ENCODE peak calls at places on chromosomes 11 and 22, in five cellular contexts. One of them, this sample, is unnamed. For H3K36me3, the result is how much of the 10 kb centered on the place peaks cover.

GRCh38 chr11:70005107-70005818 is 72.9 kb upstream of the ANO1 start:
- DNase-seq in breast epithelium: no peak
- DNase-seq in body of pancreas: no peak
- DNase-seq in sigmoid colon: no peak
- DNase-seq in Peyer's patch: no peak
- DNase-seq in this sample: no peak

GRCh38 chr22:48819232-48819631 is 1008.4 kb downstream of the BRD1 start:
- DNase-seq in sigmoid colon: no peak
- DNase-seq in breast epithelium: no peak
- DNase-seq in body of pancreas: no peak
- DNase-seq in Peyer's patch: peak
- DNase-seq in this sample: no peak

GRCh38 chr11:69641681-69642548 is 959 bp downstream of the CCND1 start:
- DNase-seq in sigmoid colon: peak
- DNase-seq in breast epithelium: no peak
- DNase-seq in body of pancreas: no peak
- DNase-seq in Peyer's patch: no peak
- DNase-seq in this sample: no peak

GRCh38 chr11:22516136-22516535 is 109.5 kb downstream of the FANCF start:
- DNase-seq in sigmoid colon: no peak
- DNase-seq in breast epithelium: no peak
- DNase-seq in body of pancreas: no peak
- DNase-seq in Peyer's patch: no peak
- DNase-seq in this sample: no peak

GRCh38 chr22:40920526-40920925 is 30.7 kb upstream of the RBX1 start:
- DNase-seq in sigmoid colon: no peak
- DNase-seq in body of pancreas: no peak
- DNase-seq in Peyer's patch: no peak
- DNase-seq in breast epithelium: no peak
- DNase-seq in this sample: no peak

GRCh38 chr11:31823372-31824371 is 12.6 kb upstream of the PAX6 start:
- DNase-seq in Peyer's patch: peak
- DNase-seq in sigmoid colon: no peak
- DNase-seq in breast epithelium: no peak
- DNase-seq in body of pancreas: no peak
- DNase-seq in this sample: peak

GRCh38 chr11:3135491-3136440 is 29.3 kb downstream of the OSBPL5 start:
- DNase-seq in breast epithelium: no peak
- DNase-seq in body of pancreas: peak
- DNase-seq in Peyer's patch: no peak
- DNase-seq in sigmoid colon: peak
- DNase-seq in this sample: no peak

GRCh38 chr11:13463779-13464290 is 813 bp upstream of the BTBD10 start:
- DNase-seq in body of pancreas: no peak
- DNase-seq in breast epithelium: no peak
- DNase-seq in Peyer's patch: no peak
- DNase-seq in sigmoid colon: no peak
- DNase-seq in this sample: no peak

GRCh38 chr11:13386567-13386966 is 76.5 kb downstream of the BTBD10 start:
- DNase-seq in body of pancreas: no peak
- DNase-seq in breast epithelium: no peak
- DNase-seq in Peyer's patch: no peak
- DNase-seq in sigmoid colon: no peak
- DNase-seq in this sample: no peak

GRCh38 chr11:45662665-45663485 is 2.5 kb downstream of the CHST1 start:
- DNase-seq in body of pancreas: no peak
- DNase-seq in sigmoid colon: peak
- DNase-seq in breast epithelium: no peak
- DNase-seq in Peyer's patch: no peak
- DNase-seq in this sample: no peak

GRCh38 chr11:18772211-18772610 is 19.4 kb downstream of the PTPN5 start:
- DNase-seq in sigmoid colon: no peak
- DNase-seq in breast epithelium: no peak
- DNase-seq in Peyer's patch: no peak
- DNase-seq in body of pancreas: no peak
- DNase-seq in this sample: no peak

GRCh38 chr11:68007498-68008380 is 2.4 kb upstream of the ALDH3B1 start:
- DNase-seq in breast epithelium: no peak
- DNase-seq in body of pancreas: no peak
- DNase-seq in sigmoid colon: peak
- DNase-seq in Peyer's patch: peak
- DNase-seq in this sample: no peak

GRCh38 chr11:35781342-35782171 is 119.0 kb downstream of the TRIM44 start:
- DNase-seq in Peyer's patch: no peak
- DNase-seq in breast epithelium: no peak
- DNase-seq in body of pancreas: no peak
- DNase-seq in sigmoid colon: no peak
- DNase-seq in this sample: no peak

GRCh38 chr11:440065-441042 is 1.5 kb downstream of the ANO9 start:
- DNase-seq in body of pancreas: no peak
- DNase-seq in sigmoid colon: no peak
- DNase-seq in Peyer's patch: peak
- DNase-seq in breast epithelium: no peak
- DNase-seq in this sample: no peak

GRCh38 chr11:103295704-103296103 is 186.5 kb downstream of the DYNC2H1 start:
- DNase-seq in breast epithelium: no peak
- DNase-seq in body of pancreas: no peak
- DNase-seq in sigmoid colon: no peak
- DNase-seq in Peyer's patch: no peak
- DNase-seq in this sample: no peak

GRCh38 chr11:105265859-105266258 is 126.3 kb upstream of the CARD18 start:
- DNase-seq in sigmoid colon: no peak
- DNase-seq in body of pancreas: no peak
- DNase-seq in Peyer's patch: no peak
- DNase-seq in breast epithelium: no peak
- DNase-seq in this sample: no peak

GRCh38 chr22:44574057-44574456 is 76.0 kb upstream of the RTL6 start:
- DNase-seq in Peyer's patch: no peak
- DNase-seq in body of pancreas: peak
- DNase-seq in sigmoid colon: peak
- DNase-seq in breast epithelium: peak
- DNase-seq in this sample: no peak

GRCh38 chr11:72813740-72814138 is 472 bp upstream of the ATG16L2 start:
- DNase-seq in body of pancreas: peak
- DNase-seq in breast epithelium: no peak
- DNase-seq in Peyer's patch: peak
- DNase-seq in sigmoid colon: peak
- DNase-seq in this sample: peak

GRCh38 chr22:24550028-24550901 is 4.7 kb downstream of the GUCD1 start:
- DNase-seq in body of pancreas: peak
- DNase-seq in sigmoid colon: no peak
- DNase-seq in breast epithelium: no peak
- DNase-seq in Peyer's patch: peak
- DNase-seq in this sample: no peak

GRCh38 chr22:24553597-24554315 is 1.2 kb downstream of the GUCD1 start:
- DNase-seq in body of pancreas: peak
- DNase-seq in Peyer's patch: peak
- DNase-seq in breast epithelium: no peak
- DNase-seq in sigmoid colon: peak
- DNase-seq in this sample: no peak

GRCh38 chr22:24543679-24544243 is 11.2 kb downstream of the GUCD1 start:
- DNase-seq in Peyer's patch: no peak
- DNase-seq in body of pancreas: no peak
- DNase-seq in sigmoid colon: no peak
- DNase-seq in breast epithelium: no peak
- DNase-seq in this sample: no peak

GRCh38 chr22:24550902-24551229 is 4.1 kb downstream of the GUCD1 start:
- DNase-seq in body of pancreas: no peak
- DNase-seq in Peyer's patch: no peak
- DNase-seq in sigmoid colon: no peak
- DNase-seq in breast epithelium: no peak
- DNase-seq in this sample: no peak

GRCh38 chr22:24548812-24549211 is 6.1 kb downstream of the GUCD1 start:
- DNase-seq in sigmoid colon: no peak
- DNase-seq in breast epithelium: no peak
- DNase-seq in body of pancreas: no peak
- DNase-seq in Peyer's patch: no peak
- DNase-seq in this sample: no peak
- TF ChIP-seq POLR2A in sigmoid colon: no peak
- TF ChIP-seq POLR2A in breast epithelium: no peak
- TF ChIP-seq POLR2A in body of pancreas: no peak
- TF ChIP-seq POLR2A in Peyer's patch: no peak
- TF ChIP-seq POLR2A in this sample: no peak

DNA sequence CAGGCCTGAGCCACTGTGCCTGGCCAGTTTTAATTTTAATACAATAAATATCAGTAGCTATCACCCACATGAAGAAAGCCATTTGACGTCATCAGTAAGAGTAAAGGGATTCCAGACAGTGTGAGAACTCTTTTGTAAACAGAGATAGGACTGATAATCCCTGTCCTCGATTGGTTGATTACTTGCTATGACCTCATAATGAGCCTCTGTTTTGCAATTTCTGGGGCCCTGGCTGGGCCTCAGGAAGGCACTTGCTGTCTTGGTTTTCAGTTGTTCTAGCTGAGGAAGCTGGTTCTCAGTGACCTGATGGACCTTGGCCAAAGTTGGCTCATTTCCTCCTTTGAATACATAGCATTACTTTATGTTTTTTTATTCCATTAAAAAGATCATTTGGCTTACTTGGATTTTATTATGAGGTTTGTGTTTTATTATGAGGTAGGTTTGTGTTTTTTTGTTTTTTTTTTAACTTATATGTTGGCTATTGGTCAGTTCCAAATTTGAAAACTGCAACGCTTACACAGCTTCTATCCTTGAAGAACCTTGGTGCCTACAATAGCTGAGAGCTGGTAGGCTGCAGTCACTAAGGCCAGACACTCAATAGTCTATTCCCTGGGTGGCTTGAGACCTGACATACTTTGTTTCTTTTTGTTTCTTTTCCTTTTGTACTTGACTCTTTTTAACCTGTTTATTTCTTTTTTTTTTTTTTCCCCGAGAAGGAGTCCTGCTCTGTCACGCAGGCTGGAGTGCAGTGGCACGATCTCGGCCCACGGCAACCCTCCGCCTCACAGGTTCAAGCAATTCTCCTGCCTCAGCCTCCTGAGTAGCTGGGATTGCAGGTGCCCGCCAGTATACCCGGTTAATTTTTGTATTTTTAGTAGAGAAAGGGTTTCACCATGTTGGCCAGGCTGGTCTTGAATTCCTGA is 20.0 kb downstream of the MARK2 start:
- DNase-seq in sigmoid colon: peak
- DNase-seq in body of pancreas: peak
- DNase-seq in Peyer's patch: no peak
- DNase-seq in breast epithelium: peak
- DNase-seq in this sample: no peak
- H3K36me3 ChIP-seq in sigmoid colon: under half
- H3K36me3 ChIP-seq in body of pancreas: under half
- H3K36me3 ChIP-seq in Peyer's patch: under half
- H3K36me3 ChIP-seq in breast epithelium: under half
- H3K36me3 ChIP-seq in this sample: under half

GRCh38 chr11:107598225-107599139 is 7.5 kb downstream of the ELMOD1 start:
- DNase-seq in body of pancreas: no peak
- DNase-seq in breast epithelium: no peak
- DNase-seq in Peyer's patch: no peak
- DNase-seq in sigmoid colon: no peak
- DNase-seq in this sample: peak
- TF ChIP-seq CTCF in body of pancreas: no peak
- TF ChIP-seq CTCF in breast epithelium: no peak
- TF ChIP-seq CTCF in Peyer's patch: no peak
- TF ChIP-seq CTCF in sigmoid colon: no peak
- TF ChIP-seq CTCF in this sample: no peak

GRCh38 chr11:57596266-57596885 is 1.1 kb upstream of the SERPING1 start:
- DNase-seq in body of pancreas: no peak
- DNase-seq in breast epithelium: no peak
- DNase-seq in Peyer's patch: no peak
- DNase-seq in sigmoid colon: no peak
- DNase-seq in this sample: no peak

GRCh38 chr11:57597971-57598830 is 716 bp downstream of the SERPING1 start:
- DNase-seq in breast epithelium: peak
- DNase-seq in sigmoid colon: peak
- DNase-seq in body of pancreas: peak
- DNase-seq in Peyer's patch: peak
- DNase-seq in this sample: no peak

GRCh38 chr11:57599381-57599780 is 1.9 kb downstream of the SERPING1 start:
- DNase-seq in Peyer's patch: no peak
- DNase-seq in breast epithelium: no peak
- DNase-seq in body of pancreas: no peak
- DNase-seq in sigmoid colon: no peak
- DNase-seq in this sample: no peak

GRCh38 chr11:57598831-57599155 is 1.3 kb downstream of the SERPING1 start:
- DNase-seq in breast epithelium: no peak
- DNase-seq in body of pancreas: no peak
- DNase-seq in Peyer's patch: no peak
- DNase-seq in sigmoid colon: no peak
- DNase-seq in this sample: no peak

GRCh38 chr11:57597461-57597892 is at the start of gene SERPING1:
- DNase-seq in Peyer's patch: peak
- DNase-seq in sigmoid colon: peak
- DNase-seq in breast epithelium: peak
- DNase-seq in body of pancreas: peak
- DNase-seq in this sample: peak
- TF ChIP-seq POLR2A in Peyer's patch: no peak
- TF ChIP-seq POLR2A in sigmoid colon: no peak
- TF ChIP-seq POLR2A in breast epithelium: peak
- TF ChIP-seq POLR2A in body of pancreas: no peak
- TF ChIP-seq POLR2A in this sample: no peak

GRCh38 chr11:134250675-134251074 is 2.5 kb downstream of the THYN1 start:
- DNase-seq in Peyer's patch: no peak
- DNase-seq in breast epithelium: no peak
- DNase-seq in body of pancreas: no peak
- DNase-seq in sigmoid colon: no peak
- DNase-seq in this sample: no peak
- H3K36me3 ChIP-seq in Peyer's patch: under half
- H3K36me3 ChIP-seq in breast epithelium: under half
- H3K36me3 ChIP-seq in body of pancreas: under half
- H3K36me3 ChIP-seq in sigmoid colon: under half
- H3K36me3 ChIP-seq in this sample: half or more

DNA sequence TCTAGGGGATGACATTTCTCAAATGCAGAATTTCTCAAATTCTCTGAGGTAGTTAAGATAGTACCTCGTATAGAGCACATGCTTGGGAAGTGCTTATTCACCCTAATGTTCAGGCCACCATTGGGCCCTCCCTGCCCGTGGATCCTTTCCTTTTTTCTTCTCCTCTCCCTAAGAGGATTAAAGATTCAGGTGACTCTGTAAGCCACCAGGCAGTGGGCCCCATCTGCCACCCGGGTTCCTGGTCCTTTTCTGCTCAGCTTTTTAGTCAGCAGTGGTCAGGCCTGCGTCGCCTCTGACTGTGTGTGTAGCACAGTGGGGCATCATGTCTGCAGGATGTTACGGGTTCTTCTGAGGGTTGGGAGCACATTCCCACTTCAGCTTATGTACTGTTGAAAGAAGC is 7.2 kb downstream of the CEP164 start:
- DNase-seq in Peyer's patch: no peak
- DNase-seq in breast epithelium: no peak
- DNase-seq in sigmoid colon: no peak
- DNase-seq in body of pancreas: no peak
- DNase-seq in this sample: no peak
- TF ChIP-seq CTCF in Peyer's patch: no peak
- TF ChIP-seq CTCF in breast epithelium: no peak
- TF ChIP-seq CTCF in sigmoid colon: no peak
- TF ChIP-seq CTCF in body of pancreas: no peak
- TF ChIP-seq CTCF in this sample: no peak